ENCODE peak calls at places on chromosome 20, in five cellular contexts. W is GM03348, J is NCI-H69, K is SW 1271, A is immature natural killer cell. S is an unnamed sample.

GRCh38 chr20:57040924-57041323 is 225.5 kb downstream of the BMP7 start:
- DNase-seq in J (no peak), W (no peak), K (peak), A (no peak), S (no peak)

GRCh38 chr20:38987777-38988176 is 25.6 kb downstream of the DHX35 start:
- DNase-seq in J (no peak), A (no peak), W (no peak), K (no peak), S (no peak)

GRCh38 chr20:21509597-21510331 is 4.1 kb downstream of the NKX2-2 start:
- DNase-seq in K (no peak), A (no peak), W (peak), J (no peak), S (no peak)

GRCh38 chr20:11585752-11586352 is 331.8 kb upstream of the BTBD3 start:
- DNase-seq in J (peak), K (peak), W (peak), A (no peak), S (no peak)

GRCh38 chr20:6705106-6705766 is 62.2 kb upstream of the BMP2 start:
- DNase-seq in W (no peak), A (peak), K (no peak), J (no peak), S (no peak)

GRCh38 chr20:6530254-6530653 is 237.2 kb upstream of the BMP2 start:
- DNase-seq in K (no peak), J (no peak), W (no peak), A (no peak), S (no peak)

GRCh38 chr20:51772236-51772635 is 4.0 kb upstream of the ATP9A start:
- DNase-seq in W (no peak), K (no peak), A (no peak), J (no peak), S (no peak)

GRCh38 chr20:50991076-50991475 is 31.8 kb downstream of the KCNG1 start:
- DNase-seq in W (no peak), J (no peak), A (no peak), K (no peak), S (no peak)

GRCh38 chr20:19934792-19935491 is 82.2 kb upstream of the NAA20 start:
- DNase-seq in A (no peak), W (no peak), J (peak), K (no peak), S (peak)

GRCh38 chr20:13397300-13397724 is 176.2 kb downstream of the ISM1 start:
- DNase-seq in W (peak), J (no peak), A (no peak), K (no peak), S (no peak)

GRCh38 chr20:7622399-7622961 is 317.8 kb downstream of the HAO1 start:
- DNase-seq in A (no peak), W (no peak), J (no peak), K (no peak), S (no peak)

GRCh38 chr20:47610247-47610944 is 108.7 kb downstream of the NCOA3 start:
- DNase-seq in A (peak), W (peak), J (no peak), K (peak), S (peak)

GRCh38 chr20:53774487-53775203 is 181.0 kb upstream of the ZNF217 start:
- DNase-seq in A (no peak), W (peak), K (peak), J (no peak), S (no peak)

GRCh38 chr20:50655325-50655880 is 35.9 kb downstream of the RIPOR3 start:
- DNase-seq in J (no peak), K (no peak), A (no peak), W (peak), S (no peak)

GRCh38 chr20:17617212-17617867 is 47.5 kb downstream of the DSTN start:
- DNase-seq in J (peak), K (peak), A (peak), W (peak), S (no peak)

GRCh38 chr20:18739785-18740184 is 73.8 kb upstream of the SCP2D1 start:
- DNase-seq in K (no peak), W (peak), J (peak), A (peak), S (no peak)

GRCh38 chr20:3043381-3043780 is at the start of gene GNRH2:
- DNase-seq in A (no peak), W (no peak), J (no peak), K (no peak), S (no peak)

GRCh38 chr20:3166338-3166912 is 6.8 kb upstream of the FASTKD5 start:
- DNase-seq in J (no peak), A (no peak), K (no peak), W (no peak), S (no peak)

GRCh38 chr20:35560105-35560511 is 18.2 kb downstream of the ERGIC3 start:
- DNase-seq in J (no peak), A (no peak), K (no peak), W (no peak), S (no peak)

GRCh38 chr20:40294175-40294574 is 394.9 kb downstream of the MAFB start:
- DNase-seq in K (no peak), J (no peak), W (no peak), A (no peak), S (no peak)

GRCh38 chr20:41632896-41633295 is 14.7 kb upstream of the CHD6 start:
- DNase-seq in A (peak), J (no peak), K (no peak), W (peak), S (no peak)

GRCh38 chr20:63115651-63116411 is 100.1 kb downstream of the YTHDF1 start:
- DNase-seq in J (no peak), W (no peak), K (no peak), A (no peak), S (no peak)

GRCh38 chr20:36482044-36482473 is 59.3 kb upstream of the MYL9 start:
- DNase-seq in W (no peak), K (no peak), A (no peak), J (peak), S (no peak)

GRCh38 chr20:44038681-44039123 is 124.0 kb downstream of the TOX2 start:
- DNase-seq in K (no peak), A (no peak), J (peak), W (peak), S (no peak)

GRCh38 chr20:30484009-30484748 is 773.3 kb upstream of the DEFB115 start:
- DNase-seq in J (no peak), K (no peak), A (no peak), W (peak), S (no peak)

GRCh38 chr20:9054176-9054575 is 14.7 kb upstream of the PLCB4 start:
- DNase-seq in J (no peak), W (peak), A (no peak), K (no peak), S (no peak)

GRCh38 chr20:58141971-58142842 is 86.2 kb downstream of the ANKRD60 start:
- DNase-seq in A (no peak), K (no peak), W (no peak), J (no peak), S (no peak)

GRCh38 chr20:8865636-8866035 is 203.3 kb upstream of the PLCB4 start:
- DNase-seq in W (no peak), J (no peak), K (no peak), A (no peak), S (no peak)

GRCh38 chr20:25360631-25361286 is 29.9 kb downstream of the ABHD12 start:
- DNase-seq in W (peak), K (peak), J (no peak), A (no peak), S (no peak)

GRCh38 chr20:36852187-36852586 is 23.8 kb upstream of the TLDC2 start:
- DNase-seq in J (no peak), W (peak), A (no peak), K (no peak), S (no peak)

GRCh38 chr20:36384022-36384619 is 78.0 kb downstream of the DLGAP4 start:
- DNase-seq in A (peak), W (peak), K (peak), J (no peak), S (no peak)

GRCh38 chr20:25269057-25269832 is 21.4 kb downstream of the PYGB start:
- DNase-seq in W (no peak), J (no peak), K (no peak), A (no peak), S (no peak)

GRCh38 chr20:48148020-48148419 is 362.7 kb upstream of the SULF2 start:
- DNase-seq in A (no peak), K (no peak), J (no peak), W (no peak), S (no peak)

S was measured in glomerular endothelial cell.